ENCODE peak calls at places on chromosomes 12 and 14, in eight cellular contexts. S is A549, A is tibial nerve, O is heart left ventricle, P is testis, F is transverse colon, W is Peyer's patch, J is gastrocnemius medialis. X is an unnamed sample.

GRCh38 chr14:99320105-99320572 is 48.1 kb upstream of the BCL11B start:
- DNase-seq in F (peak), A (no peak), P (peak), O (peak), S (peak), J (no peak), W (peak), X (no peak)

GRCh38 chr12:113837059-113837458 is 129.1 kb downstream of the RBM19 start:
- DNase-seq in S (no peak), O (no peak), A (no peak), W (no peak), P (no peak), F (no peak), J (no peak), X (no peak)

GRCh38 chr12:49288412-49288853 is 6.5 kb upstream of the PRPH start:
- DNase-seq in A (peak), F (peak), S (peak), P (peak), J (no peak), W (peak), O (no peak), X (peak)

GRCh38 chr12:17322090-17322489 is 716.1 kb upstream of the LMO3 start:
- DNase-seq in S (no peak), P (no peak), W (no peak), O (no peak), F (no peak), J (no peak), A (no peak), X (no peak)

GRCh38 chr12:20523658-20524057 is 155.3 kb downstream of the PDE3A start:
- DNase-seq in O (no peak), A (no peak), J (no peak), F (no peak), S (no peak), P (no peak), W (no peak), X (no peak)

GRCh38 chr12:129827102-129827873 is 76.5 kb downstream of the TMEM132D start:
- DNase-seq in J (no peak), F (no peak), W (no peak), P (no peak), O (no peak), S (no peak), A (no peak), X (peak)

GRCh38 chr12:79844693-79845092 is 90.2 kb downstream of the PPP1R12A start:
- DNase-seq in F (no peak), A (no peak), J (no peak), S (peak), P (no peak), W (no peak), O (no peak), X (no peak)

GRCh38 chr12:115500872-115501271 is 776.6 kb downstream of the MED13L start:
- DNase-seq in W (no peak), S (no peak), J (no peak), F (no peak), O (no peak), A (no peak), P (no peak), X (no peak)

GRCh38 chr12:80241576-80242273 is 142.4 kb downstream of the OTOGL start:
- DNase-seq in P (no peak), A (peak), S (no peak), W (no peak), O (no peak), F (no peak), J (no peak), X (no peak)

GRCh38 chr12:30700216-30700900 is 4.7 kb upstream of the IPO8 start:
- DNase-seq in W (no peak), J (no peak), O (no peak), S (no peak), F (no peak), A (no peak), P (no peak), X (no peak)

DNA sequence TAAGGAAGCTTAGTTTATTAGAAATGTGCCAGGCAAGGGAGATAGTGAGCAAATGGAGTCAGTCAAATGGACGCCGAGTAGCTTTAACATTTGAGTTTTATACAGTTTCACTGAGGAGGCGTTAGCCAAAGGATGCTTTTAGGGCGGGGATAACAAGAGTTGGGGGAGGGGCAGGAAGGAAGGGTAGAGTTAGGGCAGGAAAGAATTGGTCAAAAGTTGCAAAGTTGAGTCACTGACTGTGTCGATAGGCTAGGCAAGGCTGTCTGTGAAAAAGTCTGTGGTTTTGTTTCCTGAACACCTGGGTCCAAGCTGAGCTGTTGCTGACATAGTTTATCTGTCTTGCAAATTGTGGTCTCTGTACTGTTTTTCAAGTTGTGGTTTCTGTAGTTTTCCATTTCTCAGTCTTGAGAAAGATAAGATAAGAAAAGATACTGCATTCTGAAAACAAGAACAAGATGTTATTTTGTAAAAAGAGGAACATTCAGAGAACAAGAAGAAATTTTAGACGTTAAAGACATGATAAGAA is 62.6 kb upstream of the RESF1 start:
- DNase-seq in A (no peak), S (no peak), F (peak), P (peak), J (peak), W (peak), O (no peak), X (peak)
- TF ChIP-seq POLR2A in A (no peak), S (no peak), F (no peak), P (no peak), J (no peak), W (no peak), O (no peak), X (no peak)

GRCh38 chr14:51395361-51395849 is 155.4 kb downstream of the TMX1 start:
- DNase-seq in S (peak), A (peak), F (peak), J (peak), W (peak), O (peak), P (peak), X (peak)
- TF ChIP-seq CTCF in S (no peak), A (no peak), F (no peak), J (no peak), W (no peak), O (no peak), P (no peak), X (no peak)

GRCh38 chr14:74871819-74872218 is 4.1 kb downstream of the PROX2 start:
- DNase-seq in O (no peak), A (no peak), P (no peak), J (no peak), F (no peak), S (no peak), W (no peak), X (no peak)

GRCh38 chr14:74879427-74880180 is 2.1 kb upstream of the DLST start:
- DNase-seq in S (no peak), A (no peak), F (no peak), O (no peak), P (no peak), J (no peak), W (no peak), X (no peak)

GRCh38 chr14:74875204-74875603 is 741 bp downstream of the PROX2 start:
- DNase-seq in S (no peak), P (no peak), W (no peak), A (no peak), F (no peak), O (no peak), J (no peak), X (no peak)

GRCh38 chr14:74881425-74882102 is at the start of gene DLST:
- DNase-seq in A (peak), P (peak), S (peak), O (peak), F (peak), W (peak), J (peak), X (peak)

GRCh38 chr14:74875941-74876913 is at the start of gene PROX2:
- DNase-seq in A (no peak), W (peak), O (no peak), F (no peak), S (no peak), J (no peak), P (no peak), X (no peak)
- H3K4me3 ChIP-seq in A (no peak), W (no peak), O (no peak), F (no peak), S (no peak), J (no peak), P (no peak), X (no peak)

DNA sequence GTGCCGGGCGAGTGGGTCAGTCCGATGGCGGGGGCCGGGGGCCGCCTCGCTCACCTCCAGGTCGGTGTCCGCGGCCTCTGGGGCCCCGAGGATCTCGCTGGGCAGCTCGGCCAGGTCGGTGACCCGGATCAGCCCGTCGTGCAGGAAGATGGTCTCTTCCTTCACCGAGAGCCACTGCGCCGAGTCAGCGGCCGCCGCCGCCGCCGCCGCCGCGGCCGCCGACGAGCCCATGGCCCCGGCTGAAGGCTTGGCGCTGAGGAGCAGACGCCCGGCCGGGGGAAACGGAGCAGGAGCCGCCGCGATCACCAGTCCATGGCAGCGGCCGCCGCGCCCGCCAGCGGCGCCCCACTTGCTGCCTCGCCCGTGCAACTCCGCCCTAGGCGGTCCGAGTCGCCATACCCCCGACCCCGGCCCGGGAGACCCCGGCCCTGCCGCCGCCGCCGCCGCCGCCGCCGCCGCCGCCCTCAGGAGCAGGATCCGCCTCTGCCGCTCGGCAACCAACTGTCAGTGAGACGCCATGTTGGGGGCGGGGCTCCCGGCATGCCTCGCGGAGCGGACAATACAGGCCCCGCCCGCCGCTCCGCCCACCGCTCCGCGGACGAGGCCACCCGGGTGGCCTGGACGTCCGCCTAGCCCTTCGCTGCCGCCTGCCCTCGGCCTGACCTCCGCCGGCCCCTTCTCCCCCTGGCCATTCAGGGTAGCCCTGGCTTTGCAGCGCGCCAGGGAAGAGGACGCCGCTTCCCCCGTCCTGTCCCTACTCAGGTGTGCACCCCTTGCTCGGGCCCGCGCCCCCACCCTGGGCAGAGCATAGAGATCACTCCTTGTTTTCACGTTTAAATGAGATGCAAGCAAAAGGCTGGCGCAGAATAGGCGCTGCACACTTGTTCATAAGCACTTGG is at the start of gene HECTD4:
- DNase-seq in F (peak), A (peak), J (peak), W (peak), S (peak), O (peak), P (peak), X (peak)
- TF ChIP-seq POLR2A in F (peak), A (peak), J (peak), W (peak), S (peak), O (peak), P (peak), X (no peak)

DNA sequence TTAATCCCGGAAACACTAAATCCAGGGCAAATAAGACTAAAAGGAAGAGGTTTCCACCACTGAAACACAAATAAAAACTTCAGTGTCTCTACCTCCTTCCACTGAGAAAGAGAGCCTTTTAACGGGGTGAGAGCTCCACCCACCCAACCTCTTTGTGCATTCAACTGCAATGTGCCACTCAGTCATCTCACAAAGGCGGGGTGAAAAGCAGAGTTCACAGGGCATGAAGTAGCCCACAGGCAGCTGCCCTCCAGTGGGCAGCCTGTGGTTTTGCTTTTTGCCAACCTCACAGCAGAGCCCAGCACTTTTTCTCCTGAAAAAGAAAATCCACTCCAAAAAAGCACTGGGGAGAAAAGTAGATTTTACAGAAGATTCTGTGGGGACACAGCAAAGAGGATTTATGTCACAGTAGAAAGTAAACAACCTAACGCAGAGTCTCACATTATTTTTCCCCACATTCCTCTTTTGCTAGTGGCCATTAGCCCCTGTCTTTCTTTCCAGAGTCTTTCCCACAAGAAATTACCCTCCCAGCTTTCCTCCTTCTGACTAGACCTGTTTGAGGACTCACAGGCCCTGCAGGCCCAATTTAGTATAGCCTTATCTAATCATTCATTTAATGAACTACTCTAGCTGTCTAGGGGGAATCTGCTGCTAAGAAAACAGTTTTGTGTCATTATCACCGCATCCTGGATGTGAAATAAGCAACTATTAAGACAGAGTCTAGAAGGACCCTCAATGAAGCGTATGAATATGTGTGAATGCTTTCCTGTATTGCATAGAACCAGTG is 753.8 kb upstream of the FOXG1 start:
- DNase-seq in J (no peak), O (no peak), P (no peak), S (no peak), W (no peak), F (no peak), A (no peak), X (no peak)
- TF ChIP-seq CTCF in J (no peak), O (no peak), P (no peak), S (no peak), W (no peak), F (no peak), A (no peak), X (no peak)

DNA sequence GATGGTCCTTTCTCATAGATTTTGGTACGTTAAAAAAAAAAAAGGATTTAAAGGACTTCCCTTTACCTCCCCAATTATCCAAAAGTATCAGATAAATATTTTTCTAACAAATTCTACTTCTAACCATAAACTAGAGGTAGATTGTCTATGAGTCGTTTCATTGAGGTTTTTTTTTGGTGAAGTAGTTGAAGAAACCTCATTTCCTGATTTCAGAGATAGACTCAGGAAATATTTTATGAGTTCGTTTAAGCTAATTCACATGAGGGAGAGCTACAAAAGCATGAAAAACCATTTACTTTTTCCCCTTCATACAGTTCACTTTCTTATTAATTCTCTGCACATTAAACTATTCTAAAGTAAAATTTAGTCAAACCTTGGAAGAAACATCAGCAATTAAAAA is 112.5 kb downstream of the RALGAPA1 start:
- DNase-seq in J (no peak), O (no peak), F (no peak), S (no peak), P (no peak), W (no peak), A (no peak), X (no peak)
- H3K4me3 ChIP-seq in J (no peak), O (no peak), F (no peak), S (no peak), P (no peak), W (no peak), A (no peak), X (no peak)

GRCh38 chr14:70061108-70061507 is 127.6 kb downstream of the SLC8A3 start:
- DNase-seq in A (no peak), W (no peak), J (no peak), F (no peak), O (no peak), P (no peak), S (no peak), X (no peak)
- TF ChIP-seq POLR2A in A (no peak), W (no peak), J (no peak), F (no peak), O (no peak), P (no peak), S (no peak), X (no peak)

DNA sequence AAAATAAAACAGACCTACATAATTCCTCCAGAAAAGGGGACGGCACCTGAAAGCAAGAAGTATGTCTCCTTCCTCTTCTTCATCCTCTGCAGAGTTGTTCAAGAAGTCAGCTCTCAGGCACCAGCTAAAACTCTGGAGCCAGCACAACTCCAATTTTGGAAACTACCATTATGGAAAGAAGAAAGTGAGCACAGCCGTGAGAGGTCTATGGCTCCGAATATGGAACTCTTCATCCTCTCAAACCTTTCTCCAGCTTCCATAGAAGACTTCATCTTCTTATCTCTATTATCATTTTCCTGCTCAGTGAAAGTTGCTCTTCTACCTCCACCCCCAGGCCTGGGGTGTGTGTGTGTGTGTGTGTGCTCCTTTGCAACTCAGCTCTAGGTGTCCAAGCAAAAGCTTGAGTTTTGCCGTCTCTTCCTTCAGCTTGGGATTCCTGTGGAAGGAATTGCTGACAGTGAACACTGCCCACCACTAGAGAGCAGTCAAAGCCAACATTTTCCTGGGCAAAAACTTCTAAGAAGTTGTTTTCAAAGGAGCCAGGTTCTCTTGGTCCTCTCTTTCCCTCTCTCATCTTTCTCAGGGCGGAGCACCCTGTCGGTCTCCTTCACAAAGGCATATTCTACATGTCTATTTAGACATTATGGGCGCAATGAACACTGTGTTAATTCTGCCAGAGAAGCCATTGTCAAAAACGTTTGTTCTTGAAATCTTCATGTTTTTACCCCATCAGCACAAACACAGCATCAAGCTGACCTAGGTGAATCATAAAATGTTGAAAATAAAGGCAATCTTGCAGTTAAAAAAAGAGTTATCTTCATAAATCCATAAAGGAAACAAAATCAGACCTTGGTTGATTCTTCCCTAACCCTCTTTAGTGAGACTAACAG is 155.1 kb downstream of the DIO2 start:
- DNase-seq in S (peak), W (peak), P (peak), A (no peak), F (peak), J (no peak), O (no peak), X (no peak)
- TF ChIP-seq CTCF in S (peak), W (no peak), P (peak), A (peak), F (peak), J (peak), O (peak), X (no peak)

GRCh38 chr14:63423889-63424288 is 105.2 kb upstream of the GPHB5 start:
- DNase-seq in S (no peak), J (no peak), O (peak), P (no peak), A (no peak), F (no peak), W (no peak), X (no peak)
- H3K4me3 ChIP-seq in S (no peak), J (no peak), O (no peak), P (no peak), A (no peak), F (no peak), W (no peak), X (no peak)

GRCh38 chr14:23300687-23301223 is 1.9 kb downstream of the PPP1R3E start:
- DNase-seq in W (peak), S (no peak), O (peak), A (no peak), F (peak), P (peak), J (peak), X (no peak)
- TF ChIP-seq POLR2A in W (peak), S (no peak), O (no peak), A (no peak), F (peak), P (no peak), J (no peak), X (no peak)